ENCODE peak calls at places on chromosomes 7 and 10, in four cellular contexts. V is heart right ventricle, M is upper lobe of left lung, A is colonic mucosa. S is an unnamed sample. For H3K9me3 and H3K4me1, the result is how much of the 10 kb centered on the place peaks cover.

GRCh38 chr10:17848646-17849045 is 39.5 kb downstream of the MRC1 start:
- DNase-seq in V (no peak), M (no peak), A (no peak), S (no peak)

GRCh38 chr10:30873408-30873807 is 158.3 kb downstream of the ZNF438 start:
- DNase-seq in V (no peak), M (no peak), A (no peak), S (no peak)

GRCh38 chr7:50869108-50869716 is 86.5 kb upstream of the GRB10 start:
- DNase-seq in V (peak), M (no peak), A (no peak), S (peak)

GRCh38 chr7:114910787-114911186 is 11.1 kb upstream of the MDFIC start:
- DNase-seq in V (no peak), M (no peak), A (no peak), S (no peak)

GRCh38 chr7:106283831-106284515 is 810 bp downstream of the NAMPT start:
- DNase-seq in V (peak), M (peak), A (peak), S (peak)

GRCh38 chr7:76396039-76396732 is 13.3 kb downstream of the SSC4D start:
- DNase-seq in V (no peak), M (no peak), A (no peak), S (no peak)

GRCh38 chr7:129862672-129863071 is 90.1 kb downstream of the UBE2H start:
- DNase-seq in V (peak), M (no peak), A (no peak), S (no peak)

GRCh38 chr7:82098410-82098809 is 328.6 kb upstream of the HGF start:
- DNase-seq in V (no peak), M (no peak), A (no peak), S (no peak)

GRCh38 chr7:30487371-30487770 is 8.8 kb upstream of the NOD1 start:
- DNase-seq in V (no peak), M (no peak), A (no peak), S (no peak)

GRCh38 chr7:30485667-30486066 is 7.1 kb upstream of the NOD1 start:
- DNase-seq in V (no peak), M (no peak), A (no peak), S (no peak)

GRCh38 chr7:30493231-30493630 is 11.4 kb downstream of the GGCT start:
- DNase-seq in V (no peak), M (no peak), A (no peak), S (no peak)

GRCh38 chr7:30491417-30491816 is 12.8 kb upstream of the NOD1 start:
- DNase-seq in V (no peak), M (no peak), A (no peak), S (no peak)
- H3K9me3 ChIP-seq in V (under half), M (under half), A (under half), S (under half)

DNA sequence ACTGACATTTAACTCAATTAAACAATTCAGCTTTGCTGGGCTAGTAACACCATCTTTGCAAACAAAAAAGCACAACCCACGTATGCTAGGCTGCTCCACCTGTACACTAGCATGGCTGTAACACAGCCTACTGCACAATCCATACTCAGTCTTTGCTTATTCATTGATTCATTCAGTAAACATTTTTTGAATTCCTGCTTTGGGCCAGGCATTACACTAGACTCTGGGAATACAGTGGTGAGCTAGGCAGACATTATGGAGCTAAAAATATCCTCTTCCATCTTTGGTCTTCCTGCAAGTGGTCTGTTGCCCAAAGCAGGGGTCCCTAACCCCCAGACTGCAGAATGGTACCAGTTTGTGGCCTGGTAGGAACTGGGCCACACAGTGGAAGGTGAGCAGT is 9.9 kb downstream of the CNNM1 start:
- DNase-seq in V (no peak), M (no peak), A (no peak), S (no peak)
- H3K4me1 ChIP-seq in V (under half), M (under half), A (under half), S (under half)

GRCh38 chr10:21825345-21825744 is 178.2 kb downstream of the DNAJC1 start:
- DNase-seq in V (no peak), M (no peak), A (no peak), S (no peak)
- H3K9me3 ChIP-seq in V (under half), M (under half), A (under half), S (under half)

GRCh38 chr7:138753611-138754010 is 44.2 kb upstream of the TMEM213 start:
- DNase-seq in V (no peak), M (no peak), A (no peak), S (no peak)

GRCh38 chr7:138748666-138749065 is 47.5 kb upstream of the SVOPL start:
- DNase-seq in V (no peak), M (no peak), A (no peak), S (no peak)

GRCh38 chr7:138750926-138751464 is 46.8 kb upstream of the TMEM213 start:
- DNase-seq in V (no peak), M (no peak), A (no peak), S (no peak)

GRCh38 chr7:138752568-138753518 is 45.0 kb upstream of the TMEM213 start:
- DNase-seq in V (peak), M (peak), A (peak), S (peak)

GRCh38 chr7:138750473-138750872 is 47.3 kb upstream of the TMEM213 start:
- DNase-seq in V (no peak), M (no peak), A (no peak), S (no peak)
- H3K4me1 ChIP-seq in V (under half), M (under half), A (under half), S (under half)

GRCh38 chr10:131452926-131453771 is 141.6 kb upstream of the TCERG1L start:
- DNase-seq in V (peak), M (no peak), A (no peak), S (no peak)
- H3K9me3 ChIP-seq in V (under half), M (under half), A (under half), S (under half)

GRCh38 chr10:80199828-80200227 is 5.5 kb downstream of the ANXA11 start:
- DNase-seq in V (peak), M (peak), A (peak), S (no peak)

GRCh38 chr10:80200687-80201086 is 4.7 kb downstream of the ANXA11 start:
- DNase-seq in V (no peak), M (peak), A (no peak), S (no peak)

GRCh38 chr10:80202934-80203834 is 2.2 kb downstream of the ANXA11 start:
- DNase-seq in V (peak), M (peak), A (peak), S (peak)

GRCh38 chr10:80200259-80200658 is 5.1 kb downstream of the ANXA11 start:
- DNase-seq in V (no peak), M (no peak), A (no peak), S (no peak)

DNA sequence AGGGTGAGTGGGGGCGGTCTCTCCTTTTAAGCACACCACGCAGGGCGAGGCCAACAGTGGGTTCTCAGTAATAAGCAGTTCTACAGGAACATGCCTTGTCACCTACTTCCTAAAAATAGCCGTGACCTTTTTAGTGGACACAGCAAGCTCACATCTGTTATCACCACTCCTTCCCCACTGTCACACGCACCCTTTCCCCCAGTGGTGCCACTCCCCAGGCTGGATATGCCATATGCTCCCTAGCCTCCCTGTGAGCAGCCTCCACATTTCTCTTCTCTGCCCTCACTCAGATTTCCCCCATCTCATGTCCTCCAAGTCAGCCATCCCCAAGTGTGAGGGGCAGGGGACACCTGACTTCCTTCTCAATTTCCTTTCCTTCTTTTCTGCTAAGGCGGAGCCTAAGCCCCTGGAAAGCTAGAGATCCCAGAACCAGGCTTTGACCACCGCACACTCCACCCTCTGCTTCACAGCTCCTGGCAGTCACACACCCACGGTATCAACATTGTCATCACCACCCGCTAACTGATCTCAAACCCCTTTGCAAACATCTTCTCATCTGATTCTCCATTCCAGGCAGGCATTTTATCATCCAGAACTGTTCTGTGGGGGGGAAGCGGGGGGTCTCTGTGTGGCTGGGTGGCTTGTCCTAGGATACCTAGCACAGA is 3.6 kb downstream of the ANXA11 start:
- DNase-seq in V (no peak), M (peak), A (no peak), S (no peak)
- H3K4me1 ChIP-seq in V (half or more), M (half or more), A (half or more), S (half or more)

GRCh38 chr10:132787253-132788179 is 1.6 kb upstream of the NKX6-2 start:
- DNase-seq in V (no peak), M (no peak), A (no peak), S (peak)
- H3K9me3 ChIP-seq in V (under half), M (under half), A (under half), S (under half)

DNA sequence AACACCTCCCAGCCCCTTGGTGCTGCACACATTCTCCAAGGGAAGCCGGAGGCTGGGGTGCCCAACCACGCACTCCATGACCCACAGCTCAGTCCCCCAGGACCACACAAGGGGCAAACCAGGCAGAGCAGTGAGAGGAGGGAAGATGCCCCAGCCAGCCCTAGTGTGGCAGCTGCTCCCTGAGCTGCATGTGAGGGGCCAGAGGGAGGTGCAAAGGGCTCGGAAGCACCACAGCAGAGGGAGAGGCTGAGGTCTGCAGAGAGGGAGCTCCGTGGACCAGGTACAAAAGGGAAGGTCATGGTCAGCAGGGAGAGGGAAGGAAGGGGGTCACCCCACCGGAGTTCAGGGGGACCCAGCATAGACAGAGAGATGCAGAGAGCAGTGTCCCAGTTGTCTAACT is 1.5 kb upstream of the CALML5 start:
- DNase-seq in V (no peak), M (no peak), A (no peak), S (no peak)
- H3K4me1 ChIP-seq in V (under half), M (under half), A (under half), S (under half)

GRCh38 chr7:158138329-158138597 is 449.4 kb downstream of the PTPRN2 start:
- DNase-seq in V (no peak), M (no peak), A (no peak), S (no peak)
- H3K9me3 ChIP-seq in V (under half), M (under half), A (under half), S (under half)